ENCODE peak calls at places on chromosomes 5 and 9, in five cellular contexts. One of them, this sample, is unnamed.

GRCh38 chr5:30804739-30805313 is 388.7 kb upstream of the CDH6 start:
- DNase-seq in Ammon's horn: peak
- DNase-seq in T-helper 1 cell: no peak
- DNase-seq in HFFc6: no peak
- DNase-seq in stimulated activated CD8-positive, alpha-beta memory T cell treated with anti-CD3 and anti-CD28 coated beads, Interleukin-2, amount 100 ng/mL, for 48 hours: no peak
- DNase-seq in this sample: no peak

GRCh38 chr5:67381240-67381875 is 184.8 kb upstream of the CD180 start:
- DNase-seq in Ammon's horn: no peak
- DNase-seq in T-helper 1 cell: no peak
- DNase-seq in HFFc6: no peak
- DNase-seq in stimulated activated CD8-positive, alpha-beta memory T cell treated with anti-CD3 and anti-CD28 coated beads, Interleukin-2, amount 100 ng/mL, for 48 hours: no peak
- DNase-seq in this sample: no peak

GRCh38 chr5:147092044-147092443 is 142.8 kb upstream of the STK32A start:
- DNase-seq in Ammon's horn: peak
- DNase-seq in T-helper 1 cell: no peak
- DNase-seq in HFFc6: no peak
- DNase-seq in stimulated activated CD8-positive, alpha-beta memory T cell treated with anti-CD3 and anti-CD28 coated beads, Interleukin-2, amount 100 ng/mL, for 48 hours: no peak
- DNase-seq in this sample: no peak

GRCh38 chr5:167574381-167574780 is 717.1 kb upstream of the WWC1 start:
- DNase-seq in Ammon's horn: no peak
- DNase-seq in T-helper 1 cell: no peak
- DNase-seq in HFFc6: no peak
- DNase-seq in stimulated activated CD8-positive, alpha-beta memory T cell treated with anti-CD3 and anti-CD28 coated beads, Interleukin-2, amount 100 ng/mL, for 48 hours: no peak
- DNase-seq in this sample: no peak

GRCh38 chr5:172559004-172559932 is 81.8 kb upstream of the NEURL1B start:
- DNase-seq in Ammon's horn: no peak
- DNase-seq in T-helper 1 cell: no peak
- DNase-seq in HFFc6: peak
- DNase-seq in stimulated activated CD8-positive, alpha-beta memory T cell treated with anti-CD3 and anti-CD28 coated beads, Interleukin-2, amount 100 ng/mL, for 48 hours: no peak
- DNase-seq in this sample: no peak

GRCh38 chr9:77092536-77092935 is 73.1 kb downstream of the FOXB2 start:
- DNase-seq in Ammon's horn: no peak
- DNase-seq in T-helper 1 cell: no peak
- DNase-seq in HFFc6: peak
- DNase-seq in stimulated activated CD8-positive, alpha-beta memory T cell treated with anti-CD3 and anti-CD28 coated beads, Interleukin-2, amount 100 ng/mL, for 48 hours: no peak
- DNase-seq in this sample: no peak

GRCh38 chr9:3687136-3687535 is 161.3 kb upstream of the RFX3 start:
- DNase-seq in Ammon's horn: no peak
- DNase-seq in T-helper 1 cell: no peak
- DNase-seq in HFFc6: no peak
- DNase-seq in stimulated activated CD8-positive, alpha-beta memory T cell treated with anti-CD3 and anti-CD28 coated beads, Interleukin-2, amount 100 ng/mL, for 48 hours: no peak
- DNase-seq in this sample: no peak

GRCh38 chr5:75566710-75567309 is 44.4 kb upstream of the ANKDD1B start:
- DNase-seq in Ammon's horn: no peak
- DNase-seq in T-helper 1 cell: no peak
- DNase-seq in HFFc6: peak
- DNase-seq in stimulated activated CD8-positive, alpha-beta memory T cell treated with anti-CD3 and anti-CD28 coated beads, Interleukin-2, amount 100 ng/mL, for 48 hours: peak
- DNase-seq in this sample: no peak

GRCh38 chr9:92706218-92706940 is 36.4 kb upstream of the IPPK start:
- DNase-seq in Ammon's horn: no peak
- DNase-seq in T-helper 1 cell: peak
- DNase-seq in HFFc6: no peak
- DNase-seq in stimulated activated CD8-positive, alpha-beta memory T cell treated with anti-CD3 and anti-CD28 coated beads, Interleukin-2, amount 100 ng/mL, for 48 hours: peak
- DNase-seq in this sample: no peak

GRCh38 chr5:37668524-37669047 is 171.3 kb downstream of the GDNF start:
- DNase-seq in Ammon's horn: no peak
- DNase-seq in T-helper 1 cell: no peak
- DNase-seq in HFFc6: peak
- DNase-seq in stimulated activated CD8-positive, alpha-beta memory T cell treated with anti-CD3 and anti-CD28 coated beads, Interleukin-2, amount 100 ng/mL, for 48 hours: no peak
- DNase-seq in this sample: no peak

GRCh38 chr5:139383275-139383992 is at the start of gene SLC23A1:
- DNase-seq in Ammon's horn: no peak
- DNase-seq in T-helper 1 cell: no peak
- DNase-seq in HFFc6: no peak
- DNase-seq in stimulated activated CD8-positive, alpha-beta memory T cell treated with anti-CD3 and anti-CD28 coated beads, Interleukin-2, amount 100 ng/mL, for 48 hours: no peak
- DNase-seq in this sample: no peak

GRCh38 chr5:96331210-96331609 is 101.8 kb downstream of the PCSK1 start:
- DNase-seq in Ammon's horn: peak
- DNase-seq in T-helper 1 cell: no peak
- DNase-seq in HFFc6: no peak
- DNase-seq in stimulated activated CD8-positive, alpha-beta memory T cell treated with anti-CD3 and anti-CD28 coated beads, Interleukin-2, amount 100 ng/mL, for 48 hours: no peak
- DNase-seq in this sample: no peak

GRCh38 chr9:118529210-118529609 is 825.0 kb downstream of the TLR4 start:
- DNase-seq in Ammon's horn: no peak
- DNase-seq in T-helper 1 cell: no peak
- DNase-seq in HFFc6: peak
- DNase-seq in stimulated activated CD8-positive, alpha-beta memory T cell treated with anti-CD3 and anti-CD28 coated beads, Interleukin-2, amount 100 ng/mL, for 48 hours: no peak
- DNase-seq in this sample: no peak

GRCh38 chr9:4490705-4491620 is 695 bp downstream of the SLC1A1 start:
- DNase-seq in Ammon's horn: no peak
- DNase-seq in T-helper 1 cell: no peak
- DNase-seq in HFFc6: no peak
- DNase-seq in stimulated activated CD8-positive, alpha-beta memory T cell treated with anti-CD3 and anti-CD28 coated beads, Interleukin-2, amount 100 ng/mL, for 48 hours: no peak
- DNase-seq in this sample: no peak

GRCh38 chr9:92133949-92134604 is 18.9 kb upstream of the SPTLC1 start:
- DNase-seq in Ammon's horn: peak
- DNase-seq in T-helper 1 cell: peak
- DNase-seq in HFFc6: peak
- DNase-seq in stimulated activated CD8-positive, alpha-beta memory T cell treated with anti-CD3 and anti-CD28 coated beads, Interleukin-2, amount 100 ng/mL, for 48 hours: peak
- DNase-seq in this sample: peak

GRCh38 chr5:57784106-57784505 is 301.5 kb upstream of the ACTBL2 start:
- DNase-seq in Ammon's horn: no peak
- DNase-seq in T-helper 1 cell: no peak
- DNase-seq in HFFc6: no peak
- DNase-seq in stimulated activated CD8-positive, alpha-beta memory T cell treated with anti-CD3 and anti-CD28 coated beads, Interleukin-2, amount 100 ng/mL, for 48 hours: no peak
- DNase-seq in this sample: no peak